ENCODE peak calls at places on chromosome 5, in six cellular contexts. Z is GM19239; O is lower lobe of right lung; R is activated T-cell treated with anti-CD3 and anti-CD28 coated beads for 48 hours; B is H1; A is activated CD8-positive, alpha-beta memory T cell treated with anti-CD3 and anti-CD28 coated beads for 24 hours. W is an unnamed sample.

GRCh38 chr5:5979362-5979760 is 399.0 kb downstream of the MED10 start:
- DNase-seq in Z (no peak), O (no peak), R (no peak), B (no peak), A (no peak), W (no peak)

GRCh38 chr5:88979717-88980116 is 96.7 kb upstream of the MEF2C start:
- DNase-seq in Z (no peak), O (no peak), R (no peak), B (no peak), A (no peak), W (no peak)

GRCh38 chr5:150164640-150165039 is 1.9 kb upstream of the CDX1 start:
- DNase-seq in Z (no peak), O (no peak), R (no peak), B (no peak), A (no peak), W (no peak)

GRCh38 chr5:151923865-151924264 is 786 bp downstream of the GLRA1 start:
- DNase-seq in Z (no peak), O (no peak), R (no peak), B (peak), A (no peak), W (no peak)

GRCh38 chr5:11656940-11657339 is 247.3 kb downstream of the CTNND2 start:
- DNase-seq in Z (no peak), O (no peak), R (no peak), B (no peak), A (no peak), W (no peak)

GRCh38 chr5:78605611-78606010 is 43.0 kb downstream of the LHFPL2 start:
- DNase-seq in Z (no peak), O (no peak), R (no peak), B (no peak), A (no peak), W (no peak)

GRCh38 chr5:132228241-132229035 is 785 bp upstream of the P4HA2 start:
- DNase-seq in Z (no peak), O (no peak), R (no peak), B (peak), A (no peak), W (no peak)

GRCh38 chr5:78888580-78889187 is 96.4 kb downstream of the ARSB start:
- DNase-seq in Z (no peak), O (peak), R (no peak), B (no peak), A (no peak), W (no peak)

GRCh38 chr5:133285583-133286021 is 233.8 kb downstream of the HSPA4 start:
- DNase-seq in Z (no peak), O (no peak), R (no peak), B (no peak), A (no peak), W (peak)

GRCh38 chr5:154015071-154015693 is 23.5 kb downstream of the FAM114A2 start:
- DNase-seq in Z (no peak), O (no peak), R (no peak), B (no peak), A (no peak), W (no peak)

GRCh38 chr5:147098233-147098790 is 136.5 kb upstream of the STK32A start:
- DNase-seq in Z (peak), O (no peak), R (no peak), B (peak), A (no peak), W (peak)

GRCh38 chr5:154179846-154180710 is 10.5 kb upstream of the GALNT10 start:
- DNase-seq in Z (no peak), O (no peak), R (no peak), B (no peak), A (no peak), W (peak)

GRCh38 chr5:150507283-150508020 is 479 bp upstream of the NDST1 start:
- DNase-seq in Z (no peak), O (no peak), R (no peak), B (no peak), A (no peak), W (no peak)

GRCh38 chr5:64505769-64506566 is at the start of gene RGS7BP:
- DNase-seq in Z (no peak), O (peak), R (peak), B (peak), A (no peak), W (no peak)

GRCh38 chr5:82881571-82882200 is 195.5 kb downstream of the TMEM167A start:
- DNase-seq in Z (no peak), O (no peak), R (no peak), B (no peak), A (no peak), W (no peak)